ENCODE peak calls at places on chromosome 1, in eight cellular contexts. P is putamen, H is transverse colon, K is tibial artery, Q is endothelial cell, V is NCI-H1105, I is fibroblast of mammary gland, N is T-helper 9 cell. O is an unnamed sample.

GRCh38 chr1:108829498-108829916 is 27.4 kb downstream of the AKNAD1 start:
- DNase-seq in P (no peak), H (no peak), K (no peak), Q (no peak), V (no peak), I (peak), N (no peak), O (no peak)

GRCh38 chr1:15749399-15750291 is 7.3 kb downstream of the TMEM82 start:
- DNase-seq in P (no peak), H (no peak), K (peak), Q (no peak), V (no peak), I (no peak), N (no peak), O (no peak)

GRCh38 chr1:34645919-34646318 is 108.9 kb upstream of the GJB5 start:
- DNase-seq in P (no peak), H (no peak), K (no peak), Q (no peak), V (no peak), I (no peak), N (no peak), O (no peak)

GRCh38 chr1:34367954-34368353 is 191.2 kb downstream of the C1orf94 start:
- DNase-seq in P (no peak), H (no peak), K (no peak), Q (no peak), V (no peak), I (no peak), N (no peak), O (no peak)

GRCh38 chr1:95407864-95408291 is 173.9 kb downstream of the RWDD3 start:
- DNase-seq in P (peak), H (no peak), K (no peak), Q (no peak), V (no peak), I (no peak), N (no peak), O (no peak)

GRCh38 chr1:43056460-43056859 is 97.8 kb upstream of the SLC2A1 start:
- DNase-seq in P (no peak), H (no peak), K (no peak), Q (no peak), V (no peak), I (no peak), N (no peak), O (no peak)

GRCh38 chr1:153938996-153939395 is 7.5 kb downstream of the DENND4B start:
- DNase-seq in P (no peak), H (no peak), K (peak), Q (no peak), V (no peak), I (no peak), N (no peak), O (no peak)

GRCh38 chr1:110787328-110788071 is 85.4 kb upstream of the CD53 start:
- DNase-seq in P (no peak), H (peak), K (no peak), Q (no peak), V (no peak), I (no peak), N (peak), O (no peak)

GRCh38 chr1:28507646-28508434 is 2.0 kb downstream of the RCC1 start:
- DNase-seq in P (no peak), H (no peak), K (no peak), Q (no peak), V (no peak), I (peak), N (no peak), O (no peak)

GRCh38 chr1:164071288-164071687 is 487.7 kb upstream of the PBX1 start:
- DNase-seq in P (no peak), H (no peak), K (no peak), Q (no peak), V (no peak), I (no peak), N (no peak), O (no peak)